ENCODE peak calls at places on chromosomes 3 and 15, in six cellular contexts. Z is A549, U is HepG2, X is endothelial cell of umbilical vein, C is K562, M is GM12878. P is an unnamed sample.

GRCh38 chr3:195099976-195100755 is 170.8 kb downstream of the XXYLT1 start:
- DNase-seq in Z (no peak), U (no peak), X (no peak), C (no peak), M (no peak), P (peak; percentile 20)

GRCh38 chr15:43509002-43509922 is 8.1 kb upstream of the MAP1A start:
- DNase-seq in Z (no peak), U (peak; percentile 20), X (no peak), C (no peak), M (no peak), P (peak; percentile 45)

GRCh38 chr3:43870844-43871626 is 180.3 kb downstream of the ABHD5 start:
- DNase-seq in Z (peak; percentile 61), U (no peak), X (no peak), C (no peak), M (no peak), P (no peak)

GRCh38 chr3:125129512-125129962 is 73.7 kb upstream of the HEG1 start:
- DNase-seq in Z (peak; percentile 38), U (peak; percentile 59), X (peak; percentile 40), C (no peak), M (no peak), P (peak; percentile 34)

GRCh38 chr3:53996153-53996861 is 104.6 kb upstream of the SELENOK start:
- DNase-seq in Z (peak; percentile 38), U (no peak), X (no peak), C (no peak), M (no peak), P (peak; percentile 57)

GRCh38 chr15:88331291-88331690 is 74.8 kb upstream of the NTRK3 start:
- DNase-seq in Z (peak; percentile 80), U (peak; percentile 29), X (peak; percentile 6), C (peak; percentile 80), M (no peak), P (peak; percentile 73)

GRCh38 chr15:75694241-75695182 is 18.1 kb downstream of the CSPG4 start:
- DNase-seq in Z (peak; percentile 60), U (peak; percentile 35), X (peak; percentile 81), C (peak; percentile 91), M (no peak), P (peak; percentile 69)

GRCh38 chr3:177335728-177336127 is 138.4 kb upstream of the TBL1XR1 start:
- DNase-seq in Z (no peak), U (no peak), X (no peak), C (no peak), M (no peak), P (peak; percentile 79)

GRCh38 chr3:124557433-124558232 is 172.6 kb upstream of the UMPS start:
- DNase-seq in Z (no peak), U (no peak), X (peak; percentile 78), C (no peak), M (no peak), P (no peak)

GRCh38 chr3:144162042-144162441 is 190.4 kb downstream of the DIPK2A start:
- DNase-seq in Z (peak; percentile 67), U (peak; percentile 75), X (peak; percentile 59), C (no peak), M (no peak), P (no peak)

GRCh38 chr3:120682095-120682681 is at the start of gene HGD:
- DNase-seq in Z (peak; percentile 79), U (peak; percentile 97), X (no peak), C (no peak), M (no peak), P (no peak)

GRCh38 chr15:68537097-68537496 is 41.7 kb upstream of the CORO2B start:
- DNase-seq in Z (no peak), U (no peak), X (no peak), C (no peak), M (no peak), P (no peak)

GRCh38 chr3:137047240-137047639 is 89.5 kb downstream of the IL20RB start:
- DNase-seq in Z (no peak), U (no peak), X (peak; percentile 3), C (no peak), M (no peak), P (no peak)

GRCh38 chr15:99163271-99164062 is 58.6 kb downstream of the SYNM start:
- DNase-seq in Z (no peak), U (no peak), X (no peak), C (no peak), M (no peak), P (no peak)

GRCh38 chr3:176352716-176353334 is 844.5 kb downstream of the TBL1XR1 start:
- DNase-seq in Z (no peak), U (no peak), X (peak; percentile 10), C (no peak), M (no peak), P (no peak)

GRCh38 chr3:147937341-147937740 is 528.2 kb downstream of the ZIC1 start:
- DNase-seq in Z (no peak), U (no peak), X (no peak), C (no peak), M (no peak), P (no peak)

GRCh38 chr15:27232876-27233275 is 261.9 kb downstream of the GABRG3 start:
- DNase-seq in Z (no peak), U (no peak), X (no peak), C (no peak), M (no peak), P (no peak)

GRCh38 chr3:107208796-107209195 is 168.4 kb upstream of the CCDC54 start:
- DNase-seq in Z (no peak), U (no peak), X (peak; percentile 51), C (no peak), M (no peak), P (no peak)

GRCh38 chr3:193805448-193805847 is 212.4 kb downstream of the OPA1 start:
- DNase-seq in Z (peak; percentile 92), U (peak; percentile 63), X (peak; percentile 68), C (peak; percentile 35), M (no peak), P (no peak)

GRCh38 chr15:25238716-25239470 is 199.9 kb downstream of the UBE3A start:
- DNase-seq in Z (no peak), U (no peak), X (no peak), C (no peak), M (no peak), P (no peak)

GRCh38 chr3:172103724-172104123 is 64.3 kb downstream of the FNDC3B start:
- DNase-seq in Z (no peak), U (no peak), X (no peak), C (no peak), M (no peak), P (no peak)

GRCh38 chr3:32166654-32167053 is 60.2 kb downstream of the GPD1L start:
- DNase-seq in Z (no peak), U (no peak), X (no peak), C (no peak), M (no peak), P (no peak)

GRCh38 chr15:55917881-55918296 is 75.5 kb downstream of the NEDD4 start:
- DNase-seq in Z (peak; percentile 91), U (peak; percentile 58), X (peak; percentile 92), C (peak; percentile 6), M (no peak), P (peak; percentile 27)

GRCh38 chr15:73575636-73576247 is 57.4 kb downstream of the NPTN start:
- DNase-seq in Z (no peak), U (no peak), X (peak; percentile 7), C (no peak), M (no peak), P (no peak)

GRCh38 chr3:141278196-141279073 is 46.8 kb downstream of the PXYLP1 start:
- DNase-seq in Z (no peak), U (no peak), X (peak; percentile 7), C (no peak), M (no peak), P (peak; percentile 48)

GRCh38 chr15:44315773-44316465 is 27.4 kb downstream of the GOLM2 start:
- DNase-seq in Z (no peak), U (no peak), X (no peak), C (no peak), M (no peak), P (no peak)

GRCh38 chr15:71093089-71094024 is 21.9 kb upstream of the THSD4 start:
- DNase-seq in Z (peak; percentile 61), U (no peak), X (no peak), C (no peak), M (no peak), P (no peak)

GRCh38 chr3:107916166-107916565 is 174.7 kb downstream of the CD47 start:
- DNase-seq in Z (no peak), U (no peak), X (no peak), C (no peak), M (no peak), P (no peak)

GRCh38 chr15:56767315-56767714 is 34.0 kb upstream of the ZNF280D start:
- DNase-seq in Z (no peak), U (no peak), X (peak; percentile 83), C (no peak), M (no peak), P (no peak)

DNA sequence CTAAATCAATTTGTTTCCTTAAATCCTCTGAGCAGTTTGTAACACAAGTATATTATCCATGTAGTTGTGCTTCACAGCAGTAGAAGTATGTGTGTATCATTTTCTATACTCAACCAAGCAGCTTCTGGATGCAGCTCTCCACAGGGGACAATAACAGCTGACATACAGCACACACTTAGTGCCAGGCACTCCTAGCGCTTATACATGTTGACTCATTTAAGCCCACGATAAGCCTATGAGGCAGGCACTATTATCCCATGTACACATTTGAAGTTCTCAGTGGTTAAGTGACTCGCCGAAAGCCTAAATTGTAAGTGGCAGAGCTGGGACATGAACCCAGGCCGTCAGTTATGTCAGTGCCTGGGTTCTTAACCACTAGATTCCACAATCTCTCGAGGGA is 20.3 kb upstream of the LPP start:
- DNase-seq in Z (no peak), U (no peak), X (no peak), C (no peak), M (no peak), P (no peak)
- TF ChIP-seq MYC in Z (no peak), U (no peak), X (no peak), C (no peak), M (no peak), P (no peak)

GRCh38 chr3:113839551-113839950 is 963 bp downstream of the GRAMD1C start:
- DNase-seq in Z (no peak), U (no peak), X (no peak), C (no peak), M (no peak), P (no peak)

GRCh38 chr3:113834983-113835382 is 3.6 kb upstream of the GRAMD1C start:
- DNase-seq in Z (no peak), U (no peak), X (no peak), C (no peak), M (no peak), P (no peak)

GRCh38 chr3:113838631-113839209 is at the start of gene GRAMD1C:
- DNase-seq in Z (peak; percentile 89), U (peak; percentile 72), X (peak; percentile 91), C (peak; percentile 71), M (peak; percentile 59), P (peak; percentile 90)
- TF ChIP-seq POLR2A in Z (peak; percentile 23), U (no peak), X (peak; percentile 61), C (no peak), M (peak; percentile 40), P (no peak)

DNA sequence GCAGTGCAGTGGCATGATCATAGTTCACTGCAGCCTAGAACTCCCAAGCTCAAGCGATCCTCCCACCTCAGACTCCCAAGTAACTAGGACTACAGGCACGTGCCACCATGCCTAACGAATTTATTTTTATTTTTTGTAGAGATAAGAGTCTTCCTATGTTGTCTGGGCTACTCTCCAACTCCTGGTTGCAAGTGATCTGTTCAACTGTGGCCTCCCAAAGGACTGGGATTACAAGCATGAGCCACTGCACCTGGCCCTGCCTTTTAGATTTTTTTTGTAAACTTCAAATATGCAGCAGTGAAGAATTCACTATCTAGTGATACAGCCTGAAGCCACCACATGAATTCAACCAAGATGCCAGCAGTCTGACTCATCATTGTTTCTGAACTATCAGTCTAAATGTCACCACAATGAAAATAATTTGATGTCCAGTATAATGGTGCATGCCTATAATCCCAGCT is 32.7 kb downstream of the UBXN7 start:
- DNase-seq in Z (peak; percentile 5), U (peak; percentile 4), X (no peak), C (no peak), M (no peak), P (no peak)
- TF ChIP-seq MYC in Z (no peak), U (no peak), X (no peak), C (no peak), M (no peak), P (no peak)

GRCh38 chr3:15646924-15647511 is 45.5 kb downstream of the BTD start:
- DNase-seq in Z (peak; percentile 94), U (no peak), X (peak; percentile 98), C (no peak), M (no peak), P (peak; percentile 7)
- TF ChIP-seq POLR2A in Z (no peak), U (no peak), X (no peak), C (no peak), M (no peak), P (no peak)